ENCODE peak calls at places on chromosome 4, in five cellular contexts. V, T, U, R and K are unnamed samples.
A peak's percentile ranks its signal among the peaks of the same experiment; 100 is the strongest.

GRCh38 chr4:139595989-139596679 is 40.1 kb upstream of the SETD7 start:
- DNase-seq in V (no peak), T (no peak), U (no peak), R (no peak), K (no peak)

GRCh38 chr4:70839537-70840093 is at the start of gene GRSF1:
- DNase-seq in V (peak; percentile 96), T (peak; percentile 87), U (peak; percentile 79), R (peak; percentile 60), K (peak; percentile 74)

GRCh38 chr4:137775701-137776100 is 243.4 kb upstream of the PCDH18 start:
- DNase-seq in V (no peak), T (no peak), U (no peak), R (no peak), K (no peak)

GRCh38 chr4:78599931-78600375 is 48.4 kb downstream of the ANXA3 start:
- DNase-seq in V (no peak), T (no peak), U (no peak), R (no peak), K (no peak)

GRCh38 chr4:102263024-102263787 is 82.1 kb downstream of the SLC39A8 start:
- DNase-seq in V (peak; percentile 39), T (no peak), U (peak; percentile 41), R (no peak), K (no peak)

GRCh38 chr4:158913766-158914165 is 144.9 kb downstream of the FNIP2 start:
- DNase-seq in V (no peak), T (no peak), U (no peak), R (no peak), K (no peak)

GRCh38 chr4:123559955-123560669 is 163.5 kb downstream of the SPRY1 start:
- DNase-seq in V (no peak), T (no peak), U (peak; percentile 68), R (no peak), K (no peak)

GRCh38 chr4:186554890-186555827 is at the start of gene MTNR1A:
- DNase-seq in V (peak; percentile 55), T (no peak), U (no peak), R (no peak), K (no peak)

GRCh38 chr4:175758595-175758994 is 53.5 kb downstream of the GPM6A start:
- DNase-seq in V (no peak), T (no peak), U (no peak), R (no peak), K (no peak)

GRCh38 chr4:120286813-120287212 is 220.2 kb upstream of the MAD2L1 start:
- DNase-seq in V (peak; percentile 6), T (no peak), U (no peak), R (no peak), K (no peak)

GRCh38 chr4:153083447-153083921 is 120.8 kb upstream of the TRIM2 start:
- DNase-seq in V (peak; percentile 81), T (peak; percentile 63), U (peak; percentile 72), R (peak; percentile 40), K (peak; percentile 87)

GRCh38 chr4:70734168-70734954 is 12.6 kb downstream of the RUFY3 start:
- DNase-seq in V (no peak), T (no peak), U (peak; percentile 12), R (peak; percentile 74), K (no peak)

GRCh38 chr4:94912606-94913005 is 154.9 kb downstream of the BMPR1B start:
- DNase-seq in V (no peak), T (no peak), U (no peak), R (no peak), K (no peak)

GRCh38 chr4:152220201-152220666 is 315.7 kb downstream of the FBXW7 start:
- DNase-seq in V (no peak), T (no peak), U (no peak), R (no peak), K (no peak)

GRCh38 chr4:185550933-185551332 is 15.6 kb upstream of the PDLIM3 start:
- DNase-seq in V (no peak), T (no peak), U (no peak), R (no peak), K (no peak)

GRCh38 chr4:169854090-169854489 is 96.3 kb upstream of the HPF1 start:
- DNase-seq in V (no peak), T (no peak), U (no peak), R (no peak), K (no peak)

GRCh38 chr4:122668241-122668640 is 47.4 kb upstream of the IL21 start:
- DNase-seq in V (no peak), T (no peak), U (no peak), R (no peak), K (no peak)

GRCh38 chr4:174592985-174593335 is 70.7 kb upstream of the HPGD start:
- DNase-seq in V (no peak), T (no peak), U (no peak), R (no peak), K (no peak)

GRCh38 chr4:109826719-109827118 is 1.1 kb upstream of the RRH start:
- DNase-seq in V (no peak), T (no peak), U (no peak), R (no peak), K (no peak)

GRCh38 chr4:47054130-47054529 is 22.8 kb downstream of the GABRB1 start:
- DNase-seq in V (no peak), T (no peak), U (no peak), R (no peak), K (no peak)

GRCh38 chr4:173532725-173533511 is 2.9 kb upstream of the HAND2 start:
- DNase-seq in V (no peak), T (no peak), U (no peak), R (no peak), K (no peak)

GRCh38 chr4:127622621-127622922 is 10.2 kb upstream of the INTU start:
- DNase-seq in V (peak; percentile 74), T (peak; percentile 38), U (no peak), R (no peak), K (no peak)

GRCh38 chr4:104967034-104967401 is 179.7 kb upstream of the TET2 start:
- DNase-seq in V (no peak), T (no peak), U (no peak), R (no peak), K (no peak)

GRCh38 chr4:85496146-85496849 is 21.3 kb downstream of the ARHGAP24 start:
- DNase-seq in V (no peak), T (no peak), U (no peak), R (no peak), K (no peak)

GRCh38 chr4:23483320-23483958 is 406.4 kb downstream of the PPARGC1A start:
- DNase-seq in V (no peak), T (no peak), U (no peak), R (no peak), K (no peak)

GRCh38 chr4:139878050-139878449 is 212.4 kb downstream of the MGST2 start:
- DNase-seq in V (no peak), T (no peak), U (peak; percentile 27), R (no peak), K (no peak)

GRCh38 chr4:71466775-71467174 is 128.0 kb downstream of the SLC4A4 start:
- DNase-seq in V (no peak), T (no peak), U (no peak), R (no peak), K (no peak)

GRCh38 chr4:144582975-144583374 is 63.0 kb upstream of the HHIP start:
- DNase-seq in V (no peak), T (no peak), U (peak; percentile 24), R (no peak), K (no peak)

GRCh38 chr4:88080626-88081025 is 73.2 kb downstream of the PKD2 start:
- DNase-seq in V (no peak), T (no peak), U (no peak), R (no peak), K (no peak)

GRCh38 chr4:88075336-88075735 is 67.9 kb downstream of the PKD2 start:
- DNase-seq in V (no peak), T (no peak), U (no peak), R (no peak), K (no peak)

GRCh38 chr4:88078592-88078991 is 71.2 kb downstream of the PKD2 start:
- DNase-seq in V (no peak), T (no peak), U (no peak), R (no peak), K (no peak)

GRCh38 chr4:88077911-88078310 is 70.5 kb downstream of the PKD2 start:
- DNase-seq in V (no peak), T (no peak), U (no peak), R (no peak), K (no peak)
- TF ChIP-seq SUZ12 in V (no peak), T (no peak), U (no peak), R (no peak), K (no peak)

DNA sequence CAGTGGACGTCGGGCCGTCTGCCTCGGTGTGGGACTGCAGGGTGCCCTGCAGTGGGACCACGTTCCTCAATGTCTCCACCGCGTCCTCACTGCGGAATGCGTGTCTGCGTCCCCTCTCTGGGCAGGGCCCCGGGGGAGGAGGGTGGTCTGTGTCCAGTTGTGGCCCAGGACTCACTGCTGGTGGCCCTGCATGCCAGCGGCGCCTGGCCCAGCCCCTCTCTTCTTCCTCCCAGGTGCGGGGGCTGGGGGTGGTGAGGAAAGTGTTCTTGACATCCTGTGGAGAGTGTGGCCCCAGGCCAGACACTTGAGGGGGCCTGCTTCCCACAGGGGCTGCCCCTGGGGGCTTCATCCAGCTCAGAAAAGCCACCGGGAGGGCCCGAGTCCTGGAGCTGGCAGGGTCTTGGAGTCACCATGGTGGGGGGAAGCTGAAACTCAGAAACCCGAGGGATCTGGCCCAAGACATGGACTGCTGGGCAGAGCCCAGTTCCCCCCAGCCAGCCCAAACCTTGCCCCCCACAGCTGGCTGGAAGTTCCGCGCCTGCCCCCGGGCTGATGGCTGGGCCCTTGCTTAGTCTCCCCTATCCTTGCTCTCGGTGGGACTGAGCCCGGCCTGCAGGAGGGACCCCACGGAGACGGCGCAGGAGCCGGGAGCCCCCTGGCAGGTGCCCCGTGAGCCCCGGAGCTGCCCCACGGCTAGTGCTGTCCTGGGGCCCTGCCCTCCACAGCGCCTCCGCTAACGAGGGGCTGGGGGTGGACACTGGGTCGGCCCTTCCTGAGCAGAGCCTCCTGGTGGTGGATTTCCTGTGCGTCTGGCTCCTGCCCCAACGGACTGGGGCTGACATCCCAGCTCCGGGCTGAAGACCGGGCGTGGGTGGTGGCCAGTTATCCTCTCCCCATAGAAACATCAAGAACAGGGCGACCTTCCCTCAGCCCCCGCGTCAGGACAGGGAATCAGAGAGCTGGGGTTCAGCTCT is 2.9 kb downstream of the DOK7 start:
- DNase-seq in V (no peak), T (no peak), U (peak; percentile 31), R (no peak), K (no peak)
- TF ChIP-seq SUZ12 in V (no peak), T (no peak), U (no peak), R (no peak), K (no peak)

GRCh38 chr4:141524116-141524515 is 112.3 kb upstream of the IL15 start:
- DNase-seq in V (no peak), T (no peak), U (no peak), R (no peak), K (no peak)
- TF ChIP-seq SUZ12 in V (no peak), T (no peak), U (no peak), R (no peak), K (no peak)

DNA sequence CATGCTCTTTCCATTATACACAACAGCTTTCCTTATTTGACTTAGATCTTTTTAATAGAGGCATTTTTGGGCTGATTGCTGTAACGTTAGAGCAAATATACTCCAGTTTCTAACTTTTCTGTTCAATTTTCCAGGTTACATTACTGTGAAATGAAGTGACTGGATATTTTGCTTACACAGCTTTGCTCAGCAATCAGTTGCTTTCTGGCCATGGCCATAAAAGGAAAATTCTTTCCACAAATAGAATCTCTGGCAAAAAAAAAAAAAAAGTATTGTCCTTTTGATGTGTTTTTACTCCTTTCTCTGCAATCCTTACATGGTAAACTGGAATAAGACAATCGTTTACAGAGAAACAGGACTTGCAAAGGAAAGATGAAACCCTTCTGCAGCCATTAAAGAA is 146.3 kb downstream of the PCDH7 start:
- DNase-seq in V (no peak), T (no peak), U (no peak), R (no peak), K (no peak)
- TF ChIP-seq SUZ12 in V (no peak), T (no peak), U (no peak), R (no peak), K (no peak)

GRCh38 chr4:30716671-30717207 is 3.4 kb upstream of the PCDH7 start:
- DNase-seq in V (peak; percentile 17), T (no peak), U (no peak), R (no peak), K (peak; percentile 56)
- TF ChIP-seq SUZ12 in V (no peak), T (no peak), U (no peak), R (no peak), K (no peak)